ENCODE peak calls at places on chromosomes 13 and 19, in four cellular contexts. Q is IMR-90, Z is H9, P is mesendoderm. U is an unnamed sample.

GRCh38 chr13:99313473-99313872 is 6.3 kb upstream of the GPR183 start:
- DNase-seq in P (peak), Z (no peak), Q (no peak), U (peak)

GRCh38 chr19:58395979-58396627 is 647 bp downstream of the RNF225 start:
- DNase-seq in Z (peak), P (peak), Q (no peak), U (no peak)

GRCh38 chr19:29683009-29683408 is 17.7 kb downstream of the PLEKHF1 start:
- DNase-seq in P (no peak), Q (no peak), Z (no peak), U (peak)

GRCh38 chr13:87356314-87356713 is 314.9 kb upstream of the SLITRK5 start:
- DNase-seq in Z (no peak), P (no peak), Q (no peak), U (no peak)

GRCh38 chr19:33461256-33462111 is 60.1 kb downstream of the PEPD start:
- DNase-seq in Z (peak), P (no peak), Q (no peak), U (no peak)

GRCh38 chr19:54478677-54479266 is 5.7 kb upstream of the CDC42EP5 start:
- DNase-seq in Q (peak), P (peak), Z (peak), U (peak)

GRCh38 chr19:56671613-56671994 is at the start of gene ZNF835:
- DNase-seq in Z (no peak), Q (no peak), P (peak), U (peak)

GRCh38 chr19:13441810-13442512 is 64.3 kb downstream of the CACNA1A start:
- DNase-seq in Z (peak), Q (peak), P (peak), U (peak)

GRCh38 chr19:56301886-56302620 is 12.6 kb downstream of the ZSCAN5A start:
- DNase-seq in Q (no peak), P (no peak), Z (no peak), U (no peak)

GRCh38 chr13:111657013-111657412 is 336.6 kb downstream of the TEX29 start:
- DNase-seq in Z (peak), Q (no peak), P (no peak), U (no peak)

GRCh38 chr13:30464496-30465351 is 1.0 kb downstream of the HMGB1 start:
- DNase-seq in Q (peak), P (peak), Z (peak), U (peak)

GRCh38 chr19:3061214-3062161 is 807 bp downstream of the TLE5 start:
- DNase-seq in P (no peak), Q (peak), Z (no peak), U (no peak)

GRCh38 chr19:16417660-16418596 is 53.8 kb downstream of the EPS15L1 start:
- DNase-seq in P (peak), Q (peak), Z (peak), U (peak)

GRCh38 chr19:10431943-10432735 is 11.8 kb downstream of the PDE4A start:
- DNase-seq in P (peak), Q (no peak), Z (peak), U (no peak)

GRCh38 chr13:113192902-113193301 is 15.6 kb downstream of the PCID2 start:
- DNase-seq in Q (peak), Z (no peak), P (no peak), U (no peak)

GRCh38 chr19:11264452-11265176 is 2.3 kb upstream of the DOCK6 start:
- DNase-seq in P (peak), Z (peak), Q (no peak), U (no peak)

GRCh38 chr13:36801035-36801434 is 18.0 kb upstream of the RFXAP start:
- DNase-seq in Z (no peak), Q (no peak), P (no peak), U (no peak)

GRCh38 chr19:3366104-3366760 is at the start of gene NFIC:
- DNase-seq in P (peak), Z (peak), Q (peak), U (no peak)

GRCh38 chr13:50692396-50692915 is 151.0 kb downstream of the DLEU7 start:
- DNase-seq in P (no peak), Q (no peak), Z (no peak), U (no peak)

GRCh38 chr19:4609878-4610511 is 29.3 kb upstream of the TNFAIP8L1 start:
- DNase-seq in P (no peak), Z (peak), Q (no peak), U (no peak)

GRCh38 chr13:43751624-43752023 is 35.1 kb downstream of the ENOX1 start:
- DNase-seq in Q (peak), Z (no peak), P (no peak), U (no peak)

GRCh38 chr19:11091343-11092153 is 2.3 kb downstream of the LDLR start:
- DNase-seq in P (peak), Z (no peak), Q (peak), U (no peak)

GRCh38 chr19:2540646-2541454 is 64.9 kb downstream of the GADD45B start:
- DNase-seq in P (peak), Z (peak), Q (peak), U (peak)

GRCh38 chr19:1205114-1206062 is at the start of gene STK11:
- DNase-seq in Z (peak), Q (peak), P (peak), U (peak)
- H2AK5ac ChIP-seq in Z (no peak), Q (peak), P (no peak), U (peak)

DNA sequence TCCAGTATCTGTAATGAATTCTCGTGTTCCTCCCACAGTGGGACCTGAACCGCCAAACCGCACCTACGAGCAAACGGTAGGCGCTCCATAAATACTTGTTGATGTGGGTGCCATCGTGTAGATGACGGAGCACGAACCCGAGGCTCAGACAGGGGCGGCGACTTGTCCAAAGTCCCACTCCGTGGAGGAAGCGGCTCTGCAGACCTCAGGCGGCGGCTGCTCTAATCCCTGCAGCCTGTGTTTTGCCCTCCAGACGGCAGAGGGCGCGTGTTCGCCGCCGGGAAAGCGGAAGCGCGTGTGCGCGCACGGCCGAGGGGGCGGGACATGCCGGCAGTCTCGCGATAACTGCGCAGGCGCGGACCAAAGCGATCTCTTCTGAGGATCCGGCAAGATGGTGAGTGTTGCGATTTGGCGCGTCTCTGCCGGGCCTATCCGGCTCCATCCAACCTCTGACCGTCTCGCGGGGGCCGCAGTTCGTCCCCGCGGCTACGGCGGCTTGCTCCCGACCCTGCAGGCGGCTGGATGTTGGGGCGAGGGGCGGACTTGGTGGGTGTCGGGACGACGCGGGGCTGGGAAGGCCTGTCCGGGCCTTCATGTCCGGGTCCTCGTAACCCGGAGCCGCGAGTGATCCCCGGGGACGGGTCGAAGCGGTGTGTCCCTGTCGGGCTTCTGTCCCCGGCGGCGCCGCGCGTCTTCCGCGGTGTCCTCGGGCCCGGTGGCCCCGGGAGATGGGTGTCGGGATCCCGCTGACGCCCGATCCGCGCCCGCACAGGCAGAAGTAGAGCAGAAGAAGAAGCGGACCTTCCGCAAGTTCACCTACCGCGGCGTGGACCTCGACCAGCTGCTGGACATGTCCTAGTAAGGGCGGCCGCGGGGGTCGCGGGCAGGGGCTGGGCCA is at the start of gene RPS15:
- DNase-seq in Q (peak), Z (peak), P (peak), U (peak)
- H3K9ac ChIP-seq in Q (peak), Z (peak), P (peak), U (peak)

DNA sequence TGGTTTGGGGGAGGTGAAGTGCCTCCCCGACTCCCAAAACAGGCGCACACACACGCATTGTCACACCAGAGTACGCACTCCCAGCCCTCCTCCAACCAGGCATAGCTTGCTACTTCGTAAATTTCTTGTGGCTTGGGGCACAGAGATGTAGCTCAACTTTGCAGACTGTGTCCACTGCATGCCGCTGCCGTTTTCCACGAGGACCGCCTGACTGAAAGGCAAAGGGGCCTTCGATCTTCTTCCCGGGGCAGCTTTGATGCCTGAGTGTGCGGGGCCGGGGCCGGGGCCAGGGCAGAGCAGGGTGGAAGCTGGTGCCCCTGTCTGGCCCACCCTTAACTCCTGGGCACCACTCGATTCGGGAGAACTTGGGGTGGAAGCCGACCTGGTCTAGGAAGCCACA is 5.7 kb upstream of the TSHZ3 start:
- DNase-seq in P (no peak), Q (no peak), Z (no peak), U (no peak)
- H2AK5ac ChIP-seq in P (no peak), Q (no peak), Z (no peak), U (no peak)

GRCh38 chr19:36067681-36068080 is 13.0 kb downstream of the WDR62 start:
- DNase-seq in Q (no peak), P (no peak), Z (no peak), U (no peak)
- H3K9ac ChIP-seq in Q (no peak), P (no peak), Z (no peak), U (no peak)

GRCh38 chr19:18710986-18711751 is 27.7 kb downstream of the CRTC1 start:
- DNase-seq in Q (peak), Z (no peak), P (no peak), U (no peak)

GRCh38 chr19:18711893-18712292 is 28.4 kb downstream of the CRTC1 start:
- DNase-seq in Q (no peak), P (no peak), Z (no peak), U (no peak)

GRCh38 chr19:18710186-18710585 is 26.7 kb downstream of the CRTC1 start:
- DNase-seq in P (no peak), Q (no peak), Z (no peak), U (no peak)

GRCh38 chr19:18708452-18709231 is 25.2 kb downstream of the CRTC1 start:
- DNase-seq in P (no peak), Q (no peak), Z (no peak), U (no peak)

GRCh38 chr19:18709546-18709945 is 26.1 kb downstream of the CRTC1 start:
- DNase-seq in Q (no peak), P (no peak), Z (no peak), U (no peak)
- H2AK5ac ChIP-seq in Q (no peak), P (no peak), Z (no peak), U (peak)

GRCh38 chr19:37079238-37079637 is 1.0 kb downstream of the ZNF420 start:
- DNase-seq in P (no peak), Z (no peak), Q (no peak), U (no peak)
- H3K9ac ChIP-seq in P (peak), Z (peak), Q (peak), U (no peak)

GRCh38 chr19:50559636-50560035 is 8.6 kb downstream of the LRRC4B start:
- DNase-seq in Z (no peak), P (no peak), Q (no peak), U (no peak)

GRCh38 chr19:50558039-50558438 is 10.2 kb downstream of the LRRC4B start:
- DNase-seq in Z (no peak), Q (no peak), P (no peak), U (no peak)

GRCh38 chr19:50556236-50557008 is 11.8 kb downstream of the LRRC4B start:
- DNase-seq in P (peak), Z (peak), Q (peak), U (peak)

GRCh38 chr19:50557009-50557613 is 11.1 kb downstream of the LRRC4B start:
- DNase-seq in Q (no peak), Z (no peak), P (no peak), U (no peak)

DNA sequence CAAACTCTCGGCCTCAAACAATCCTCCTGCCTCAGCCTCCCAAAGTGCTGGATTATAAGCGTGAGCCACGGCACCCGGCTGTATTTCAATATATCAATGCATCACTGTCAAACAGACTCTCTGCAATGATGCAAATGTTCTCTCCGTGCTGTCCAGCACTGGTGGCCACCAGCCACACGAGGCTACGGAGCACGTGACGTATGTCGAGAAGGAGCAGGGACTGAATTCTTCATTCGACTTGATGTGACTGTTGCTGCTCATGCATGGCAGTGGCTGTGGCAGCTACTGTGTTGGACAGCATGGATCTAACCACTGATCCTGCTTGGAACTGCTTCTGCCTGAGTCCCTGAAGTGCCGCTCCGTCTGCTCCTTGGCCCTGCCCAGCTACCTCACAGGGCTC is 9.8 kb downstream of the LRRC4B start:
- DNase-seq in Q (no peak), P (no peak), Z (no peak), U (no peak)
- H2AK5ac ChIP-seq in Q (no peak), P (no peak), Z (no peak), U (no peak)

GRCh38 chr19:1286451-1286858 is 782 bp downstream of the EFNA2 start:
- DNase-seq in Q (no peak), Z (no peak), P (no peak), U (no peak)

GRCh38 chr19:1285737-1286360 is at the start of gene EFNA2:
- DNase-seq in Q (no peak), Z (no peak), P (no peak), U (no peak)

GRCh38 chr19:1284293-1284978 is 1.2 kb upstream of the EFNA2 start:
- DNase-seq in Q (no peak), P (no peak), Z (no peak), U (no peak)

GRCh38 chr19:1283917-1284292 is 1.8 kb upstream of the EFNA2 start:
- DNase-seq in P (no peak), Z (no peak), Q (no peak), U (no peak)

DNA sequence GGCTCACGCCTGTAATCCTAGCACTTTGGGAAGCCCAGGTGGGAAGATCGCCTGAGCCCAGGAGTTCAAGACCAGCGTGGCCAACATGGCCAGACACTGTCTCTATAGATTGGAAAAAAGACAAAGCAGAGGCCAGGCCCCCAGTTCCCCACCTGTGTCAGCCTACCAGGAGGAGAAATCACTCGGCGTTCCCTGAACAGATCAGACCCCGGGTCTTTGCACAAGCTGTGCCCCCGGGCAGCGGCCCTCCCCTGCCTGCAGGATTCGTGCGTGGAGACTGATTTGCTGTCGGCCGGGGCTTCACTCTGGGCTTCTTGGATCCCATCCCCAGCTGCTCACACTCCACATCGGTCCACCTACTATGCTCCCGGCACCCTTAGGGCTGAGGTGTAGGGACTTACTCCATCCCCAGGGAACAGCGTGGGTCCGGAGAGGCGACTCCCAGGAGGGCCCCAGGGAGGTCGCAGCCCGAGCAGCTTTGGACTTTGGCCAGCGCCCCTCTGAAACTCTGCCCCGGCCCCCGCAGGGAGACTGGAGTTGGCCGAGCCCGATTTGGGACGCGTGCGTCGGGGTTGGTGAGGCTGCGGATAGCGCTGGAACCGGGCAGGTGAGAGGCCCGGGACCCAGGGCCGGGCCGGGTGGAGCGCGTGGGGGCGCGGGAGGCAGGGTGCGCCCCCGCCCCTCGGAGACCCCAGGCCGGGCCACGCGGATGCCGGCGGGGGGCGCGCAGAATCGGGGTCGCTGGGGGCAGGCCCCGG is 515 bp upstream of the EFNA2 start:
- DNase-seq in Z (no peak), P (no peak), Q (no peak), U (no peak)
- H3K9ac ChIP-seq in Z (no peak), P (peak), Q (no peak), U (peak)

DNA sequence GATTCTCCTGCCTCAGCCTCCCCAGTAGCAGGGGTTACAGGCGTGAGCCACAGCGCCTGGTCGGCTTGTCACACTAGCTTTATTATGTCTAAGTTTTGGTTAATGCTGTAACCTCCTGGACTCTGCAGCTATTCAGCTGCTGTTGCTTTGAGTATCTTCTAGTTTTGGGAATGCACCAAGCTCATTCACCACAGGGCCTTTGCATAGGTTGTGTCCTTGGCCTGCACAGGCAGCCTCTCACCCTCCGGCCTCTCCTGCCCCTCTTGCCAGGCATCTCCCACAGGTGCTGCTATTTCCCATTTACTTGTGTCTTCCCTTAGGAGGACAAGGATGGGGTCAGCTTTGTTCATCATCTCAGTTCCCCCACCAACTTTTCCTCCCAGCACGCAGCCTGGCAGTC is 2.4 kb upstream of the CCDC9 start:
- DNase-seq in Z (no peak), P (no peak), Q (no peak), U (no peak)
- H2AK5ac ChIP-seq in Z (no peak), P (no peak), Q (peak), U (no peak)